ENCODE peak calls at places on chromosome 13, in five cellular contexts. C is CD4-positive, alpha-beta T cell; L is A549; P is WERI-Rb-1; D is endodermal cell. R is an unnamed sample.

GRCh38 chr13:38814331-38814730 is 127.5 kb downstream of the FREM2 start:
- DNase-seq in D (no peak), C (no peak), L (no peak), P (no peak), R (no peak)

GRCh38 chr13:84211048-84211447 is 328.8 kb upstream of the SLITRK1 start:
- DNase-seq in P (no peak), D (no peak), C (no peak), L (no peak), R (no peak)

GRCh38 chr13:34913040-34913439 is 29.0 kb upstream of the NBEA start:
- DNase-seq in L (no peak), C (no peak), P (peak), D (peak), R (no peak)

GRCh38 chr13:52707375-52707774 is 32.2 kb downstream of the CNMD start:
- DNase-seq in C (no peak), P (no peak), L (no peak), D (no peak), R (no peak)

GRCh38 chr13:27504126-27504525 is 53.8 kb upstream of the MTIF3 start:
- DNase-seq in L (no peak), D (no peak), C (no peak), P (no peak), R (no peak)

GRCh38 chr13:51541037-51541436 is 43.2 kb upstream of the WDFY2 start:
- DNase-seq in L (no peak), P (peak), C (no peak), D (no peak), R (no peak)

GRCh38 chr13:51781246-51782022 is 22.5 kb downstream of the DHRS12 start:
- DNase-seq in C (no peak), P (no peak), L (no peak), D (peak), R (peak)

GRCh38 chr13:102679449-102680132 is 15.3 kb downstream of the METTL21C start:
- DNase-seq in P (no peak), L (no peak), D (no peak), C (no peak), R (no peak)

GRCh38 chr13:110339263-110339662 is 32.2 kb downstream of the COL4A2 start:
- DNase-seq in P (no peak), C (no peak), L (no peak), D (no peak), R (no peak)

GRCh38 chr13:76937416-76937815 is 10.9 kb upstream of the ACOD1 start:
- DNase-seq in P (no peak), D (no peak), C (no peak), L (peak), R (peak)

GRCh38 chr13:27970382-27971235 is 1.5 kb upstream of the CDX2 start:
- DNase-seq in D (peak), C (no peak), L (no peak), P (no peak), R (no peak)

GRCh38 chr13:38684714-38685113 is 2.2 kb upstream of the FREM2 start:
- DNase-seq in D (no peak), L (no peak), C (no peak), P (no peak), R (no peak)

GRCh38 chr13:51767100-51767499 is 36.9 kb downstream of the DHRS12 start:
- DNase-seq in C (no peak), D (peak), P (no peak), L (no peak), R (no peak)

GRCh38 chr13:42364613-42365000 is 92.7 kb downstream of the AKAP11 start:
- DNase-seq in C (no peak), P (no peak), L (no peak), D (peak), R (no peak)

GRCh38 chr13:46160474-46161066 is 21.4 kb downstream of the LCP1 start:
- DNase-seq in C (peak), D (peak), P (no peak), L (peak), R (peak)

DNA sequence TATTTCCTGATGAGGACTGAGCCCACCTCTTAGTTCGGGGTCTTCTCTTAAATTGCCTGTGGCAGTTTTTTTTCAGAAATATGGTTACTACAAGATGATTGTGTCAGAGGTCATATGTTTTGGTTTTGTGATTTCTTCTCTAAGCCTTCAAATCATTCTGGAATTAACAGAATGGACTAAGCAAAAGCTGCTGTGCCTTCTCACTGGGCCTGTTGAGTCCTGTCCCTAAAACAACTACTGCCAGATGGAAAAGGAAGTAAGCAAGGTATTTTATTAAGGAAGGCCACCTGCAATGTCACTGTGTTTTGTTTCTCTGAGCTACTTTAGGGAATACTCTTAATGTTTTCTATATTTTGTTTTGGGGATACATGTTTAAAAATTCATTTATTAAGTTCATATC is 470.8 kb downstream of the PCDH20 start:
- DNase-seq in L (no peak), P (no peak), D (no peak), C (no peak), R (no peak)
- TF ChIP-seq CTCF in L (no peak), P (no peak), D (no peak), C (no peak), R (no peak)

DNA sequence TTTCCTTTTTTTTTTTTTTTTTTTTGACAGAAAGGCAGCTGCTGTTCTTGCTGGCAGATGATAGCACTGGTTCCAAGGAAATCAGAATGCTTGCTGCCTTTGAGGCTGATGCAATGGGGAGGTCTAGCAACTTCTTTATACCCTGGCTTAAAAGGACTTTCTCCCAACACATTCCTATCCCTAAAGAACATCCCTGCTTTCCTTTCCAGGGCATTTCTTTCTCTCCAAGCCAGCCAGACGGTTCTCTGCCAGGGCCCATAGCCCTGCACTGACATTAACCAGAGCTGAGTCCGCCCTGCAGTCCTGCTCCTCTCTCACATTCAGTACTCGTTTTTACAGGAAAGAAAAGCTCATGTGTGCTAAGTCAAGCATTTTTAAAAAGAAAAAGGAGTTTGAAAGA is 133.8 kb upstream of the WASF3 start:
- DNase-seq in D (no peak), P (no peak), C (no peak), L (no peak), R (no peak)
- H3K27ac ChIP-seq in D (no peak), P (no peak), C (no peak), L (no peak), R (no peak)

GRCh38 chr13:78660130-78660857 is 1.3 kb upstream of the OBI1 start:
- DNase-seq in P (no peak), D (peak), L (peak), C (no peak), R (no peak)
- TF ChIP-seq CTCF in P (no peak), D (peak), L (no peak), C (no peak), R (no peak)

DNA sequence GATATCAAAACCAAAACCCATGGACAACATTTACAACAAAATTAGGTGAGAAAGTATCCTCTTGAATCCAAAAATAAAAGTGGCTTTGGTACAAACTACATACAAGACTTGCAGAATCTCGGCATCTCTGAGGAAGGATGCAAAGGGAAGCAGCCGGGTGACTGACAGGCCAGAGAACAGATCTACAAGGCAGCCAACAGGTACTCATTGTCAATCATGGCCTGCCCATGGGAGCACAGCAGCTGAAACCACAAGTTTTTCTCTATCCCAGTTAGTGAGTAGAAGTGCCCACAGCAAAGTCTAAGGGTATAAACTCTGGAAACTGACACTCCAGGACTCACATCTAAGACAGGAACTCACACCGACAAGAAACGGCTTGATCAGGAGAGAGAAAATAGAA is 74.5 kb downstream of the TBC1D4 start:
- DNase-seq in P (no peak), D (no peak), C (no peak), L (no peak), R (no peak)
- H3K27ac ChIP-seq in P (no peak), D (no peak), C (no peak), L (no peak), R (no peak)

DNA sequence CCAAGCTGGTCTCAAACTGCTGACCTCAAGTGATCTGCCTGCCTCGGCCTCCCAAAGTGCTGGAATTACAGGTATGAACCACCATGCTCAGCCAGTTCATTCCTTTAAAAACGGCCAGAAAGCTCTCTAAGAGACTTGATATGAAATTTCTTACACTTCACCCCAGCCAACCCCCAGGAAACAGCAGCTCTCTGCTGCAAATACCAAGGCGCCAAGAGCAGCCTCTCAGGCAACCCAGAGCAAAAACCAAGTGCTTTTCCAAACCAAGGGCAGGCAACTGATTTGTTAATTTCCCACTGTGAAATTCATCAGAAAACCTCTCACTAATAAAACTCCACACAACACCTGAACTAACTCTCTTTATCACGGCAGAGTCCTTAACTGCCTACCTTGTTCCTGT is 44.9 kb downstream of the LATS2 start:
- DNase-seq in L (no peak), D (no peak), C (no peak), P (no peak), R (no peak)
- TF ChIP-seq CTCF in L (no peak), D (no peak), C (no peak), P (no peak), R (no peak)

GRCh38 chr13:101455863-101456262 is 3.4 kb downstream of the ITGBL1 start:
- DNase-seq in D (no peak), L (peak), C (no peak), P (no peak), R (peak)
- H3K27ac ChIP-seq in D (no peak), L (peak), C (no peak), P (no peak), R (peak)

GRCh38 chr13:113238542-113238941 is 29.1 kb downstream of the CUL4A start:
- DNase-seq in L (no peak), C (no peak), P (no peak), D (no peak), R (no peak)
- TF ChIP-seq CTCF in L (no peak), C (no peak), P (no peak), D (no peak), R (no peak)

DNA sequence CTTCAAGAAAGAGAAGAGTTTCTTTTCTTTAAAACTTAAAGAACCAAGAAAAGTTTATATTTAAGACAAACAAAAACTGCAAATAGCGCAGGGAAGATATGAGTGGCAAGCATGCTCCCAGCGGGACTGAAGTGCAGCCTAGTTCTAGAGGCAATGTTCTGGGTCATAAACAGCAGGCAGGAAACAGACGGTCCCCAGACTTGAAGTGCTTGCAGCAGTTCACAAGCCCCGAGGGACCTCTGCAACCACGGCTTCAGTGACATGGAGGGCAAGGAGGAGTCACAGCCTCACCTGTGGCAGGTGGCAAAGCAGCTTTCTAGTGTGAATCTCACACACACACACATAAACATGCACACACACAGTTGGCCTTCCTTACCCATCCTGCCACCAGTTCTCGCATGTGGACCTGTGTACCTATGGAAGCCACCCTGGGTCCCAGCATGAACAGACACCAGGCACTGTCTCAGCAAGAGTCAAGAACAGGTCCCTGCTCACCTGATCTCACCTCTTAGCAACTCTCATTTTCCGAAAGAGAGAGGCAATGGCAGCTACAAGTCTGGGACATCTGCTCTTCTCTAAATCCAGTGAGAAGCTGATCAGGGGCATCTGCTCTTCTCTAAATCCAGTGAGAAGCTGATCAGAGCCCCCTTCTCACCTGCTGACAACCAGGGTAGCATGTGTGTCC is 162.0 kb downstream of the EFNB2 start:
- DNase-seq in P (peak), C (no peak), L (no peak), D (no peak), R (no peak)
- H3K27ac ChIP-seq in P (no peak), C (no peak), L (no peak), D (no peak), R (no peak)

DNA sequence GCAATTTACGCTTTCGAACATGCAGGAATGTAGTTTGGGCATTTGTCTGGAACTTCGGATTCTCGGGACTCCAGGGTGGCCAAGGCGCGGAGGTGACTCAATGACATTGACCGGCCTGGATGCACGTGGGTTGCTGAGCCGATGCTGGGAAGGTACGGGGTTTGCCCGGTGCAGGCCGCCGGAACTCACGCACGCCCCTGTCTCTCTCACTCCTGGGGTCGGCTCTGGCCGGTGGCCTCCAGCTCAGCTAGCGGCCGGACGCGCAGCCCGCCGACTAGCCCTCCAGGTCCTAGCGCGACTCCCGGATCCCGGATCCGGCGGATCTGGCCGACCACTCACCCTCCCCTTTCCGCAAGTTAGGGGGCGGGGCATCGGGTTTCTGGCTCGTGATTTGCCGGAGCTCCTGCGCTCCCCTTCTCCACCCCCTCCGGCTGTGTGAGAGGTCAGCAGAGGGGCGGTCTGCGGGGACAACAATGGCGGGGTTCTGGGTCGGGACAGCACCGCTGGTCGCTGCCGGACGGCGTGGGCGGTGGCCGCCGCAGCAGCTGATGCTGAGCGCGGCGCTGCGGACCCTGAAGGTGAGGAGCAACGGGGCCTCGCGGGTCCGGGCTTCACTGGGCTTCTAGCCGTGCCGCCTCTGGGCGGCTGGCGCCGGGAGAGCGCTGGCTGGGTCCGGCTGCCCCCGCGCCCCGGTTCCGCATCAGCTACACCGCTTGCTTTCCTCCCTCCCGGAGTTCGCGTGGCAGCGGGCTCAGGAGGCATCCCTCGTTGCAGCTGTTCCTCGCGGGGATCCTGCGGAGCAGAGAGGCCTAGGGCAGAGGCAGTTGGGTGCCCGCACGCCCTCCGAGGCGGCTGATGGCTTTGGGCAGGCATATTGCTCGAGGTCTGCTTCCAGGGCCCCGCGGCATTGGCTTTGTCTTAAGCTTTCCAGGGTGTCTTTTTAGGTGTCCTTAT is at the start of gene PCCA:
- DNase-seq in C (peak), L (peak), P (peak), D (peak), R (peak)
- TF ChIP-seq CTCF in C (no peak), L (no peak), P (peak), D (peak), R (no peak)